ENCODE peak calls at places on chromosome 19, in six cellular contexts. O is left lung, E is neural progenitor cell, M is colonic mucosa, G is heart left ventricle, J is heart right ventricle. Y is an unnamed sample.
A peak's percentile ranks its signal among the peaks of the same experiment; 100 is the strongest.

GRCh38 chr19:51354742-51355148 is 11.4 kb downstream of the ETFB start:
- DNase-seq in E (peak; percentile 94), O (no peak), G (no peak), M (no peak), J (no peak), Y (peak; percentile 91)

GRCh38 chr19:40231544-40232424 is 5.3 kb upstream of the CCNP start:
- DNase-seq in M (no peak), J (no peak), G (peak; percentile 61), E (peak; percentile 36), O (no peak), Y (no peak)

GRCh38 chr19:2242092-2242537 is 5.5 kb downstream of the SF3A2 start:
- DNase-seq in J (no peak), G (no peak), O (no peak), M (no peak), E (no peak), Y (peak; percentile 49)

GRCh38 chr19:17289489-17289888 is 7.8 kb downstream of the ANKLE1 start:
- DNase-seq in E (peak; percentile 92), G (peak; percentile 86), M (peak; percentile 68), O (peak; percentile 65), J (peak; percentile 77), Y (peak; percentile 86)

GRCh38 chr19:53076984-53077383 is 26.2 kb downstream of the ZNF160 start:
- DNase-seq in O (no peak), E (peak; percentile 85), M (no peak), J (peak; percentile 55), G (peak; percentile 67), Y (peak; percentile 41)

GRCh38 chr19:46602392-46603194 is 1.5 kb downstream of the CALM3 start:
- DNase-seq in O (no peak), E (no peak), G (no peak), J (no peak), M (no peak), Y (no peak)

GRCh38 chr19:15296841-15297415 is 35.4 kb downstream of the BRD4 start:
- DNase-seq in M (no peak), G (no peak), O (no peak), J (no peak), E (no peak), Y (peak; percentile 73)

GRCh38 chr19:16062789-16063188 is 13.5 kb upstream of the TPM4 start:
- DNase-seq in J (peak; percentile 60), O (no peak), M (peak; percentile 72), E (peak; percentile 57), G (no peak), Y (no peak)

GRCh38 chr19:20367811-20368294 is 197.7 kb downstream of the ZNF737 start:
- DNase-seq in O (no peak), E (peak; percentile 71), J (no peak), G (no peak), M (no peak), Y (no peak)

GRCh38 chr19:42252365-42253244 is 2.3 kb downstream of the ERF start:
- DNase-seq in J (peak; percentile 42), G (peak; percentile 64), O (peak; percentile 60), M (no peak), E (no peak), Y (no peak)

GRCh38 chr19:35039881-35040456 is 1.6 kb upstream of the HPN start:
- DNase-seq in G (no peak), J (no peak), E (no peak), O (no peak), M (no peak), Y (no peak)

GRCh38 chr19:4414144-4414799 is 11.8 kb downstream of the CHAF1A start:
- DNase-seq in O (no peak), M (no peak), G (no peak), E (no peak), J (no peak), Y (no peak)

GRCh38 chr19:51647318-51647717 is 693 bp upstream of the SIGLEC14 start:
- DNase-seq in O (no peak), G (no peak), M (no peak), J (no peak), E (no peak), Y (no peak)

GRCh38 chr19:7647156-7647555 is 10.2 kb downstream of the STXBP2 start:
- DNase-seq in G (no peak), E (no peak), M (no peak), J (no peak), O (no peak), Y (no peak)

GRCh38 chr19:4038661-4039096 is 28.0 kb downstream of the ZBTB7A start:
- DNase-seq in E (no peak), O (no peak), G (no peak), J (no peak), M (no peak), Y (no peak)

GRCh38 chr19:3658004-3658822 is 31.6 kb upstream of the CACTIN start:
- DNase-seq in G (peak; percentile 54), J (peak; percentile 54), E (no peak), M (no peak), O (no peak), Y (no peak)

GRCh38 chr19:3057275-3057714 is 5.0 kb downstream of the TLE5 start:
- DNase-seq in J (peak; percentile 91), M (peak; percentile 61), O (peak; percentile 85), E (no peak), G (peak; percentile 93), Y (no peak)

GRCh38 chr19:15129856-15130580 is 22.8 kb downstream of the SYDE1 start:
- DNase-seq in M (peak; percentile 47), J (no peak), E (no peak), G (no peak), O (no peak), Y (no peak)

GRCh38 chr19:6543866-6544347 is 13.1 kb downstream of the TNFSF9 start:
- DNase-seq in G (no peak), E (no peak), J (no peak), O (no peak), M (no peak), Y (no peak)

DNA sequence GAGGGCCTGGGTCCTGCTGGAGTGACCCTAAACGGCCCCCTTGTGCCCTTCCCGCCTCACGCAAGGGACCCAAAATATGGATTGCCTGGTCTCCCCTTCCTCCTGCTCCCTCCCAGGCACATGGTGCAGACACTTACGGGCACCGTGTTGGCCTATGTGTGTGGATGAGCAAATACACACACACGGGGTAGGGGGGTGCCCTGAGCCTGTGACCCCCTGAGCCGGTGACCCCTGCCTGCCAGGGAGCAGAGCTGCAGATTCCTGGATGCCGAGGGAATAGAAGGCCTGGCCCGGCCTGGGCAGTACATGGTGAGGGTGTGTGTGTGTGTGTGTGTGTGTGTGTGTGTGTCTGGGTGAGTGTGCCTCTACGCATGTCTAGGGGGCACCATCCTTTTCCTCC is 33.3 kb downstream of the CEBPA start:
- DNase-seq in O (no peak), M (no peak), G (no peak), E (no peak), J (no peak), Y (no peak)
- H3K4me3 ChIP-seq in O (no peak overlapping the region), M (no peak overlapping the region), G (no peak overlapping the region), E (no peak overlapping the region), J (no peak overlapping the region), Y (no peak overlapping the region)

DNA sequence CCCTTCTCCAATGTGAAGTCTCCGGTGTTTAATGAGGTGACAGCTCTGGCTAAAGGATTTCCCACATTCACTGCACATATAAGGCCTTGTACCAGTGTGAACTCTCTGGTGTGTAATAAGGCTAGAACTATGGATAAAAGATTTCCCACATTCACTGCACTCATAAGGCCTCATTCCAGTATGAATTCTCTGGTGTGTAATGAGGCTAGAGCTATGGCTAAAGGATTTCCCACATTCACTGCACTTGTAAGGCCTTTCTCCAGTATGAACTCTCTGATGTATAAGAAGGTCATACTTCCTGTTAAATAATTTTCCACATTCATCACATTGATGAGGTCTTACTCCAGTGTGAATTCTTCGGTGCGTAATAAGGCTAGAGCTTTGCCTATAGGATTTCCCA is 5.9 kb downstream of the ZNF256 start:
- DNase-seq in J (no peak), G (no peak), M (no peak), E (no peak), O (no peak), Y (no peak)
- H3K9me3 ChIP-seq in J (peaks cover 30% of the 10 kb centered on the region), G (peaks cover 23% of the 10 kb centered on the region), M (no peaks in the 10 kb centered on the region), E (no peaks in the 10 kb centered on the region), O (no peaks in the 10 kb centered on the region), Y (peaks cover 17% of the 10 kb centered on the region)

DNA sequence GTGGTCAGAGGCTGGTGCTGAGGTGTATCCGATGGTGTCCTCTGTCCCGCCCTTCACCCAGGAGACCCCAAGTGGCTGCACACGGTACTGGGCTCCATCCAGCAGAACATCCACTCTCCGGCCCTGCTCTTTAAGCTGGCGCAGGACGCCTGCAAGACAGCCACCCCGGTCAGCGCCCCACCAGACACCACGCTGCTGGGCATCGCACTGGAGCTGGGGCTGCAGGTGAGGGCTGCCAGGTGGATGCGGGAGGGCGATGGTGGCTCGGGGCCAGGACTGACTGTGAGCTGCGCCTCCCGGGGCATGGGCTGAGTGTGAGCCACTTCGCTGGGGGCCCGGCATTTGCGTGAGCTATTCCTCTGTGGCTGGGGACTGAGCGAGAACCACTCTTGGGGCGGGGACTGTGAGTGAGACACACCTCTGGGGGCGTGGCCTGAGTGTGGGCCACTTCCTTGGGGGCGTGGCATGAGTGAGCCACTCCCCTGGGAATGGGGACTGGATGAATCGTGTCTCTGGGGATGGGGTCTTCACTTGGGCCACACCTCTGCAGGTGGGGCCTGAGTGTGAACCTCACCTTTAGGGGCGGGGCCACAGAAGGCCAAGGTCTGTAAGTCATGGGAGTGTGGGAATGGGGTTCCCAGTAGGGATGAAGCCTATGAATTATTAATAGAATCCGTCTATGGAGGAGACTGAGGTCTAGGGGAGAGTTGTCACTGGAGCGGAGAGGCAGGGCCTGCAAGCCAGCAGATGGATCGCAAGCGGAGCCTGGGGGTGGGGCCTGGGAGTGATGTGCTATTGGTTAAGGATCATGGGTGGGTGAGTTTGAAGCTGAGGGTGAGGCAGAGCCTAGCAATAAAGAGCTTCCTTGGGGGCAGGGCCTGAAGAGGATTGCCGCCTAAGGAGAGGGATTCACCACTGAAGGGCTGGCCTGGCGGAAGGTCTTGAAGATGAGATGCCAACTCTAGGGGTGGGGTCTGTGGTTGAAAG is 30.5 kb downstream of the ZSWIM4 start:
- DNase-seq in O (no peak), E (peak; percentile 75), J (no peak), M (no peak), G (no peak), Y (peak; percentile 43)
- TF ChIP-seq CTCF in O (no peak), E (peak; percentile 20), J (no peak), M (no peak), G (no peak), Y (no peak)

DNA sequence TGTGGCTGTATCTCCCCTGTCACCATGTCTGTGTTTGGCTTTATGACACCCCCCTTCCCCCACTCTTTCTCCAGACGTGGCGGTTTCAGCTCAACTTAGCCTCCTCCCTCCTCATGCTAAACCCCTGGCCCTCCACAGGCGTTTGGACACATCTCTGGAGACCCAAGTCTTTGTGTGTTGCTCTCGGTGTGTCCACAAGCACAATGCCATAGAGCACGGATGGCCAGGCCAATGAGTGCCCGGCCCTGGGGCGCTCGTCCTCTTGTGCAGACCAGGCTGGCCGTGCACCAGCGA is 468 bp downstream of the PPP1R14A start:
- DNase-seq in G (peak; percentile 35), O (no peak), E (peak; percentile 46), J (no peak), M (peak; percentile 22), Y (no peak)
- H3K4me3 ChIP-seq in G (peak overlapping the region; percentile 75), O (peak overlapping the region; percentile 33), E (peak overlapping the region; percentile 46), J (peak overlapping the region; percentile 73), M (peak overlapping the region; percentile 30), Y (peak overlapping the region; percentile 49)

DNA sequence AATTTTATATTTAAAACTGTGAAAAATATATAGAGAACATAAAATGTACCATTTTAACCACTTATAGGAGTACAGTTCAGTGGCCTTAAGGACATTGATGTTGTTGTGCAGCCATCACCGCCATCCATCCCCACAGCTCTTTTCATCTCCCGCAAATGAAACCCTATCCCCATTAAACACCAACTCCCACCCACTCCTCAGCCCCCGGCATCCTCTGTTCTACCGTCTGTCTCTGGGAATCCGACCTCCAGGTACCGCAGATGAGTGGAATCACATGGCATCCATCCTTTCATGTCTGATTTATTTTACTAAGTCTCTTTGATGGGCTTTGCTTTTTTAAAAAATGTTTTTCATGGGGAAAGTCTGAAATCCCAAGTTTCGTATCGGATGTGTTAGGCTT is 23.8 kb upstream of the SMIM17 start:
- DNase-seq in E (no peak), O (no peak), J (no peak), G (no peak), M (no peak), Y (no peak)
- H3K9me3 ChIP-seq in E (peaks cover 12% of the 10 kb centered on the region), O (no peaks in the 10 kb centered on the region), J (no peaks in the 10 kb centered on the region), G (no peaks in the 10 kb centered on the region), M (peaks cover 9% of the 10 kb centered on the region), Y (peaks cover 4% of the 10 kb centered on the region)

Y was measured in Caco-2.